ENCODE peak calls at places on chromosomes 2 and 18, in seven cellular contexts. One of them, this sample, is unnamed.
A peak's percentile ranks its signal among the peaks of the same experiment; 100 is the strongest.

GRCh38 chr2:201883970-201884369 is 77.6 kb downstream of the CDK15 start:
- DNase-seq in activated naive CD8-positive, alpha-beta T cell treated with anti-CD3 and anti-CD28 coated beads, Interleukin-2, amount 10 ng/mL, durations not matched to agents 7 days and 5 days: no peak
- DNase-seq in GM04504: no peak
- DNase-seq in cardiac muscle cell: no peak
- DNase-seq in left cardiac atrium: no peak
- DNase-seq in left ventricle myocardium inferior: no peak
- DNase-seq in GM18507: no peak
- DNase-seq in this sample: no peak

GRCh38 chr18:2597639-2598038 is 26.3 kb downstream of the NDC80 start:
- DNase-seq in activated naive CD8-positive, alpha-beta T cell treated with anti-CD3 and anti-CD28 coated beads, Interleukin-2, amount 10 ng/mL, durations not matched to agents 7 days and 5 days: no peak
- DNase-seq in GM04504: no peak
- DNase-seq in cardiac muscle cell: no peak
- DNase-seq in left cardiac atrium: no peak
- DNase-seq in left ventricle myocardium inferior: no peak
- DNase-seq in GM18507: no peak
- DNase-seq in this sample: no peak

GRCh38 chr18:5021558-5021957 is 175.5 kb downstream of the AKAIN1 start:
- DNase-seq in activated naive CD8-positive, alpha-beta T cell treated with anti-CD3 and anti-CD28 coated beads, Interleukin-2, amount 10 ng/mL, durations not matched to agents 7 days and 5 days: no peak
- DNase-seq in GM04504: no peak
- DNase-seq in cardiac muscle cell: no peak
- DNase-seq in left cardiac atrium: no peak
- DNase-seq in left ventricle myocardium inferior: no peak
- DNase-seq in GM18507: no peak
- DNase-seq in this sample: no peak

GRCh38 chr2:240478346-240479110 is 43.1 kb downstream of the GPC1 start:
- DNase-seq in activated naive CD8-positive, alpha-beta T cell treated with anti-CD3 and anti-CD28 coated beads, Interleukin-2, amount 10 ng/mL, durations not matched to agents 7 days and 5 days: no peak
- DNase-seq in GM04504: no peak
- DNase-seq in cardiac muscle cell: no peak
- DNase-seq in left cardiac atrium: no peak
- DNase-seq in left ventricle myocardium inferior: no peak
- DNase-seq in GM18507: no peak
- DNase-seq in this sample: no peak

GRCh38 chr2:138827426-138828054 is 47.4 kb upstream of the NXPH2 start:
- DNase-seq in activated naive CD8-positive, alpha-beta T cell treated with anti-CD3 and anti-CD28 coated beads, Interleukin-2, amount 10 ng/mL, durations not matched to agents 7 days and 5 days: no peak
- DNase-seq in GM04504: peak; percentile 29
- DNase-seq in cardiac muscle cell: peak; percentile 71
- DNase-seq in left cardiac atrium: no peak
- DNase-seq in left ventricle myocardium inferior: no peak
- DNase-seq in GM18507: peak; percentile 28
- DNase-seq in this sample: peak; percentile 31

GRCh38 chr2:17822452-17823117 is 6.3 kb downstream of the MSGN1 start:
- DNase-seq in activated naive CD8-positive, alpha-beta T cell treated with anti-CD3 and anti-CD28 coated beads, Interleukin-2, amount 10 ng/mL, durations not matched to agents 7 days and 5 days: no peak
- DNase-seq in GM04504: no peak
- DNase-seq in cardiac muscle cell: peak; percentile 33
- DNase-seq in left cardiac atrium: no peak
- DNase-seq in left ventricle myocardium inferior: no peak
- DNase-seq in GM18507: no peak
- DNase-seq in this sample: no peak

GRCh38 chr2:102387763-102388546 is 32.4 kb downstream of the IL18R1 start:
- DNase-seq in activated naive CD8-positive, alpha-beta T cell treated with anti-CD3 and anti-CD28 coated beads, Interleukin-2, amount 10 ng/mL, durations not matched to agents 7 days and 5 days: no peak
- DNase-seq in GM04504: no peak
- DNase-seq in cardiac muscle cell: no peak
- DNase-seq in left cardiac atrium: no peak
- DNase-seq in left ventricle myocardium inferior: no peak
- DNase-seq in GM18507: no peak
- DNase-seq in this sample: peak; percentile 51

GRCh38 chr2:96882230-96882629 is 12.3 kb upstream of the SEMA4C start:
- DNase-seq in activated naive CD8-positive, alpha-beta T cell treated with anti-CD3 and anti-CD28 coated beads, Interleukin-2, amount 10 ng/mL, durations not matched to agents 7 days and 5 days: no peak
- DNase-seq in GM04504: no peak
- DNase-seq in cardiac muscle cell: no peak
- DNase-seq in left cardiac atrium: no peak
- DNase-seq in left ventricle myocardium inferior: no peak
- DNase-seq in GM18507: no peak
- DNase-seq in this sample: no peak

GRCh38 chr2:148882051-148882450 is 7.0 kb downstream of the KIF5C start:
- DNase-seq in activated naive CD8-positive, alpha-beta T cell treated with anti-CD3 and anti-CD28 coated beads, Interleukin-2, amount 10 ng/mL, durations not matched to agents 7 days and 5 days: no peak
- DNase-seq in GM04504: no peak
- DNase-seq in cardiac muscle cell: no peak
- DNase-seq in left cardiac atrium: no peak
- DNase-seq in left ventricle myocardium inferior: no peak
- DNase-seq in GM18507: no peak
- DNase-seq in this sample: no peak

GRCh38 chr18:58335223-58335622 is 291.2 kb downstream of the NEDD4L start:
- DNase-seq in activated naive CD8-positive, alpha-beta T cell treated with anti-CD3 and anti-CD28 coated beads, Interleukin-2, amount 10 ng/mL, durations not matched to agents 7 days and 5 days: no peak
- DNase-seq in GM04504: no peak
- DNase-seq in cardiac muscle cell: no peak
- DNase-seq in left cardiac atrium: no peak
- DNase-seq in left ventricle myocardium inferior: no peak
- DNase-seq in GM18507: no peak
- DNase-seq in this sample: no peak

This sample was measured in GM12878.